ENCODE peak calls at places on chromosomes 2 and 18, in six cellular contexts. One of them, this sample, is unnamed.

GRCh38 chr2:174247474-174248186 is 702 bp downstream of the OLA1 start:
- DNase-seq in transverse colon: no peak
- DNase-seq in cardiac fibroblast: no peak
- DNase-seq in ovary: no peak
- DNase-seq in GM23338: peak
- DNase-seq in BJ: no peak
- DNase-seq in this sample: no peak

GRCh38 chr2:120779781-120780283 is 44.2 kb downstream of the GLI2 start:
- DNase-seq in transverse colon: no peak
- DNase-seq in cardiac fibroblast: peak
- DNase-seq in ovary: no peak
- DNase-seq in GM23338: peak
- DNase-seq in BJ: peak
- DNase-seq in this sample: peak

GRCh38 chr2:241659150-241659739 is 21.8 kb downstream of the ATG4B start:
- DNase-seq in transverse colon: peak
- DNase-seq in cardiac fibroblast: peak
- DNase-seq in ovary: peak
- DNase-seq in GM23338: peak
- DNase-seq in BJ: no peak
- DNase-seq in this sample: no peak

GRCh38 chr2:104864280-104864599 is 10.3 kb downstream of the POU3F3 start:
- DNase-seq in transverse colon: no peak
- DNase-seq in cardiac fibroblast: no peak
- DNase-seq in ovary: no peak
- DNase-seq in GM23338: no peak
- DNase-seq in BJ: no peak
- DNase-seq in this sample: no peak

GRCh38 chr2:209331291-209331844 is 92.5 kb upstream of the MAP2 start:
- DNase-seq in transverse colon: no peak
- DNase-seq in cardiac fibroblast: peak
- DNase-seq in ovary: no peak
- DNase-seq in GM23338: peak
- DNase-seq in BJ: no peak
- DNase-seq in this sample: peak

GRCh38 chr2:168254158-168254935 is 7.0 kb upstream of the STK39 start:
- DNase-seq in transverse colon: no peak
- DNase-seq in cardiac fibroblast: peak
- DNase-seq in ovary: no peak
- DNase-seq in GM23338: no peak
- DNase-seq in BJ: no peak
- DNase-seq in this sample: no peak

GRCh38 chr18:35141567-35142269 is 99.1 kb upstream of the ZNF397 start:
- DNase-seq in transverse colon: no peak
- DNase-seq in cardiac fibroblast: no peak
- DNase-seq in ovary: no peak
- DNase-seq in GM23338: no peak
- DNase-seq in BJ: no peak
- DNase-seq in this sample: no peak

GRCh38 chr2:86223682-86224560 is 24.7 kb downstream of the MRPL35 start:
- DNase-seq in transverse colon: no peak
- DNase-seq in cardiac fibroblast: peak
- DNase-seq in ovary: no peak
- DNase-seq in GM23338: no peak
- DNase-seq in BJ: no peak
- DNase-seq in this sample: no peak

GRCh38 chr2:37326285-37326684 is 1.7 kb upstream of the PRKD3 start:
- DNase-seq in transverse colon: no peak
- DNase-seq in cardiac fibroblast: peak
- DNase-seq in ovary: peak
- DNase-seq in GM23338: no peak
- DNase-seq in BJ: peak
- DNase-seq in this sample: peak

GRCh38 chr2:84173041-84173440 is 286.0 kb downstream of the SUCLG1 start:
- DNase-seq in transverse colon: no peak
- DNase-seq in cardiac fibroblast: no peak
- DNase-seq in ovary: no peak
- DNase-seq in GM23338: no peak
- DNase-seq in BJ: no peak
- DNase-seq in this sample: no peak

GRCh38 chr2:175015340-175015739 is 10.2 kb upstream of the CHN1 start:
- DNase-seq in transverse colon: no peak
- DNase-seq in cardiac fibroblast: no peak
- DNase-seq in ovary: no peak
- DNase-seq in GM23338: no peak
- DNase-seq in BJ: no peak
- DNase-seq in this sample: no peak

GRCh38 chr2:113831156-113831555 is 58.7 kb upstream of the ACTR3 start:
- DNase-seq in transverse colon: no peak
- DNase-seq in cardiac fibroblast: peak
- DNase-seq in ovary: no peak
- DNase-seq in GM23338: no peak
- DNase-seq in BJ: no peak
- DNase-seq in this sample: no peak

GRCh38 chr2:20457661-20458630 is 11.1 kb downstream of the RHOB start:
- DNase-seq in transverse colon: no peak
- DNase-seq in cardiac fibroblast: no peak
- DNase-seq in ovary: no peak
- DNase-seq in GM23338: no peak
- DNase-seq in BJ: no peak
- DNase-seq in this sample: no peak

GRCh38 chr18:72456802-72457201 is 87.3 kb downstream of the CBLN2 start:
- DNase-seq in transverse colon: no peak
- DNase-seq in cardiac fibroblast: peak
- DNase-seq in ovary: no peak
- DNase-seq in GM23338: no peak
- DNase-seq in BJ: no peak
- DNase-seq in this sample: no peak

GRCh38 chr2:239312081-239312501 is 88.7 kb downstream of the HDAC4 start:
- DNase-seq in transverse colon: peak
- DNase-seq in cardiac fibroblast: no peak
- DNase-seq in ovary: no peak
- DNase-seq in GM23338: no peak
- DNase-seq in BJ: no peak
- DNase-seq in this sample: no peak

GRCh38 chr18:10047237-10047636 is 133.4 kb downstream of the VAPA start:
- DNase-seq in transverse colon: no peak
- DNase-seq in cardiac fibroblast: peak
- DNase-seq in ovary: no peak
- DNase-seq in GM23338: no peak
- DNase-seq in BJ: no peak
- DNase-seq in this sample: no peak

GRCh38 chr2:224778474-224778877 is 62.3 kb upstream of the CCDC195 start:
- DNase-seq in transverse colon: peak
- DNase-seq in cardiac fibroblast: peak
- DNase-seq in ovary: peak
- DNase-seq in GM23338: peak
- DNase-seq in BJ: peak
- DNase-seq in this sample: peak

GRCh38 chr18:39591647-39592046 is 2026.0 kb upstream of the CELF4 start:
- DNase-seq in transverse colon: no peak
- DNase-seq in cardiac fibroblast: no peak
- DNase-seq in ovary: no peak
- DNase-seq in GM23338: peak
- DNase-seq in BJ: no peak
- DNase-seq in this sample: no peak

GRCh38 chr2:109170645-109171044 is 41.6 kb downstream of the SH3RF3 start:
- DNase-seq in transverse colon: no peak
- DNase-seq in cardiac fibroblast: no peak
- DNase-seq in ovary: no peak
- DNase-seq in GM23338: peak
- DNase-seq in BJ: no peak
- DNase-seq in this sample: no peak

GRCh38 chr2:9410108-9410507 is 13.2 kb downstream of the ITGB1BP1 start:
- DNase-seq in transverse colon: no peak
- DNase-seq in cardiac fibroblast: no peak
- DNase-seq in ovary: no peak
- DNase-seq in GM23338: no peak
- DNase-seq in BJ: no peak
- DNase-seq in this sample: no peak

GRCh38 chr2:173607601-173608311 is 253.1 kb downstream of the CDCA7 start:
- DNase-seq in transverse colon: no peak
- DNase-seq in cardiac fibroblast: no peak
- DNase-seq in ovary: no peak
- DNase-seq in GM23338: no peak
- DNase-seq in BJ: no peak
- DNase-seq in this sample: no peak

GRCh38 chr18:8034674-8035073 is 467.6 kb downstream of the PTPRM start:
- DNase-seq in transverse colon: no peak
- DNase-seq in cardiac fibroblast: no peak
- DNase-seq in ovary: no peak
- DNase-seq in GM23338: no peak
- DNase-seq in BJ: no peak
- DNase-seq in this sample: no peak

GRCh38 chr2:109560265-109560664 is 53.5 kb downstream of the SEPTIN10 start:
- DNase-seq in transverse colon: no peak
- DNase-seq in cardiac fibroblast: peak
- DNase-seq in ovary: no peak
- DNase-seq in GM23338: no peak
- DNase-seq in BJ: no peak
- DNase-seq in this sample: no peak

GRCh38 chr2:46056541-46056940 is 240.7 kb upstream of the EPAS1 start:
- DNase-seq in transverse colon: no peak
- DNase-seq in cardiac fibroblast: no peak
- DNase-seq in ovary: no peak
- DNase-seq in GM23338: no peak
- DNase-seq in BJ: no peak
- DNase-seq in this sample: no peak

GRCh38 chr2:217249490-217250451 is 389.9 kb upstream of the TNP1 start:
- DNase-seq in transverse colon: peak
- DNase-seq in cardiac fibroblast: no peak
- DNase-seq in ovary: peak
- DNase-seq in GM23338: peak
- DNase-seq in BJ: no peak
- DNase-seq in this sample: no peak

GRCh38 chr2:161650116-161651015 is 26.1 kb downstream of the SLC4A10 start:
- DNase-seq in transverse colon: no peak
- DNase-seq in cardiac fibroblast: no peak
- DNase-seq in ovary: no peak
- DNase-seq in GM23338: no peak
- DNase-seq in BJ: no peak
- DNase-seq in this sample: no peak

DNA sequence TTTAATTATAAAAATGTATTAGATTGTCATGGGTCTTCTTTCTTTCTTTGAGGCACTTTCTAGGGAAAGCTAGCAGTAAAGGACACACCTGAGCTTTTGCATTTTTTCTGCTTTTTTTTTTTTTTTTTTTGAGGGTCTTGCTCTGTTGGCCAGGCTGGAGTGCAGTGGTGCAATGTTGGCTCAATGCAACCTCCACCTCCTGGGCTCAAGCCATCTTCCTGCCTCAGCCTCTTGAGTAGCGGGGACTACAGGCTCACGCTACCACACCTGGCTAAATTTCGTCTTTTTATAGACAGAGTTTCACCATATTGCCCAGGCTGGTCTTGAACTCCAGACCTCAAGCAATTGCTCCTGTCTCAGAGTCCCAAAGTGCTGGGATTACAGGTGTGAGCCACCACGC is 40.5 kb downstream of the ROCK1 start:
- DNase-seq in transverse colon: no peak
- DNase-seq in cardiac fibroblast: no peak
- DNase-seq in ovary: no peak
- DNase-seq in GM23338: no peak
- DNase-seq in BJ: no peak
- DNase-seq in this sample: no peak
- H3K4me3 ChIP-seq in transverse colon: no peak
- H3K4me3 ChIP-seq in cardiac fibroblast: no peak
- H3K4me3 ChIP-seq in ovary: no peak
- H3K4me3 ChIP-seq in GM23338: no peak
- H3K4me3 ChIP-seq in BJ: no peak
- H3K4me3 ChIP-seq in this sample: no peak

DNA sequence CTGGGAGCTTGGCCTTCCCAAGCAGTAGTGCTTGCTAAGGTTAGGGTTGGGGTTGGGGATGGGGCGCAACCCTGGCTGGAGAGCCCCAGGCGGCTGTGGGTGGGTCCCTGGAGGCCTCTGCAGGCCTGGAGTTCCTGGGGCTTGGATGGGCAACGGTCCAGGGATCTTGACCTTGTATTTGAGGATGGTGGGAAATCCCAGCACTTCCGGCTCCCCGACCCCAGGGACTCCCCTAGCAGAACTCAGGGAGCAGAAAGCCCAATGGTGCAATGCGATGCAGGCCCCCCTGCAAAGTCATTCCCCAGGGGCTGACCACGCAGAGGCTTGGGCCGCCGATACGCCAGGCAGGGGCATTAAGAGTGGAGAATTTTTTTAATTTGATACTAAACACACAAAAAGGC is 12.5 kb upstream of the MLPH start:
- DNase-seq in transverse colon: no peak
- DNase-seq in cardiac fibroblast: peak
- DNase-seq in ovary: peak
- DNase-seq in GM23338: no peak
- DNase-seq in BJ: no peak
- DNase-seq in this sample: no peak
- H3K4me3 ChIP-seq in transverse colon: peak
- H3K4me3 ChIP-seq in cardiac fibroblast: peak
- H3K4me3 ChIP-seq in ovary: peak
- H3K4me3 ChIP-seq in GM23338: peak
- H3K4me3 ChIP-seq in BJ: peak
- H3K4me3 ChIP-seq in this sample: peak

DNA sequence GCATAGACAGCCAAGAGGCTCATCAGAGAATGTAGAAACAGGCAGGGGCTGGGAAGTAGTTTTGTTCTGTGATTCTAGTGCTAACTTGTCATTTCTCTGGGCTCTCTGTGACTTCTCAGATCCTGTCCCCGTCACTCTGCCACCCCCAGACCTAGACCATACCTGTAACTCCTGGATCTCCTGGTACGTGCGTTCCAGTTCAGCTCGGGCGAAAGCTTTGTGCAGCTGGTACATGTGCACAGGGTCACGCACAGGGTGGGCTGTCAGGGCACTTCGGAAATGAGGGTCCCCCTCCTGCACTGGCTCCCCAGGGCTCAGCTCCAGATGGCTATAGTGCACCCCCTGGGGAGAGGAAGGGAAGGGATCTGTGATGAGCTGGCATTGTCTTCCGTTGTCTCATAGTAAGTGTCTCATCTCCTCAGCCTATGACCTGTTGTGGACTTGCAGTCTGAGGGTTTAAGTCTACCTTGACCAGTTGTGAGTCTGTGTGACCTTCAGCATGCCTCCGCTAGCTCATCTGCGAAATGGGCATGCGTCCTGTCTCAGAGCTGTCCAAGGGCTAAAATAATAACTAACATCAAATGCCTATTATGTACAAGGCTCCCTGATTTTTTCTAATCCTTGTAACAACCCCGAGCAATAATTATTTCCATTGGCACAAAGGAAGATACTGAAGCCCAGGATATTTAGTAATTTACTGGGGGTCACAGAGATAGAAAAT is 2.7 kb downstream of the CHPF start:
- DNase-seq in transverse colon: no peak
- DNase-seq in cardiac fibroblast: no peak
- DNase-seq in ovary: no peak
- DNase-seq in GM23338: no peak
- DNase-seq in BJ: no peak
- DNase-seq in this sample: no peak
- H3K4me3 ChIP-seq in transverse colon: no peak
- H3K4me3 ChIP-seq in cardiac fibroblast: no peak
- H3K4me3 ChIP-seq in ovary: no peak
- H3K4me3 ChIP-seq in GM23338: no peak
- H3K4me3 ChIP-seq in BJ: no peak
- H3K4me3 ChIP-seq in this sample: no peak

GRCh38 chr18:5894215-5894612 is 1.1 kb downstream of the TMEM200C start:
- DNase-seq in transverse colon: no peak
- DNase-seq in cardiac fibroblast: no peak
- DNase-seq in ovary: no peak
- DNase-seq in GM23338: no peak
- DNase-seq in BJ: no peak
- DNase-seq in this sample: no peak
- H3K4me3 ChIP-seq in transverse colon: peak
- H3K4me3 ChIP-seq in cardiac fibroblast: peak
- H3K4me3 ChIP-seq in ovary: no peak
- H3K4me3 ChIP-seq in GM23338: peak
- H3K4me3 ChIP-seq in BJ: no peak
- H3K4me3 ChIP-seq in this sample: no peak

This sample was measured in AG09309.